ENCODE peak calls at places on chromosomes 4 and X, in seven cellular contexts. One of them, this sample, is unnamed.

GRCh38 chr4:2761035-2761923 is 5.1 kb upstream of the TNIP2 start:
- DNase-seq in brain microvascular endothelial cell: no peak
- DNase-seq in CD8-positive, alpha-beta T cell: no peak
- DNase-seq in hepatocyte: peak; percentile 80
- DNase-seq in OCI-LY7: no peak
- DNase-seq in lung: no peak
- DNase-seq in fibroblast of pulmonary artery: peak; percentile 27
- DNase-seq in this sample: no peak

GRCh38 chrX:118239471-118239870 is 106.4 kb upstream of the WDR44 start:
- DNase-seq in fibroblast of pulmonary artery: no peak
- DNase-seq in hepatocyte: no peak
- DNase-seq in brain microvascular endothelial cell: no peak
- DNase-seq in CD8-positive, alpha-beta T cell: no peak
- DNase-seq in OCI-LY7: no peak
- DNase-seq in lung: no peak
- DNase-seq in this sample: peak; percentile 81

GRCh38 chr4:37549003-37549402 is 137.2 kb downstream of the RELL1 start:
- DNase-seq in CD8-positive, alpha-beta T cell: no peak
- DNase-seq in OCI-LY7: no peak
- DNase-seq in brain microvascular endothelial cell: peak; percentile 97
- DNase-seq in hepatocyte: no peak
- DNase-seq in lung: no peak
- DNase-seq in fibroblast of pulmonary artery: peak; percentile 94
- DNase-seq in this sample: no peak

GRCh38 chrX:72023071-72023470 is 108.6 kb downstream of the RTL5 start:
- DNase-seq in OCI-LY7: no peak
- DNase-seq in fibroblast of pulmonary artery: no peak
- DNase-seq in CD8-positive, alpha-beta T cell: no peak
- DNase-seq in brain microvascular endothelial cell: no peak
- DNase-seq in lung: peak; percentile 14
- DNase-seq in hepatocyte: no peak
- DNase-seq in this sample: no peak

GRCh38 chr4:182370491-182370890 is 127.3 kb downstream of the TENM3 start:
- DNase-seq in OCI-LY7: no peak
- DNase-seq in brain microvascular endothelial cell: peak; percentile 41
- DNase-seq in lung: no peak
- DNase-seq in hepatocyte: no peak
- DNase-seq in CD8-positive, alpha-beta T cell: no peak
- DNase-seq in fibroblast of pulmonary artery: peak; percentile 53
- DNase-seq in this sample: no peak

GRCh38 chrX:151870603-151871002 is 42.1 kb upstream of the MAGEA4 start:
- DNase-seq in CD8-positive, alpha-beta T cell: no peak
- DNase-seq in hepatocyte: no peak
- DNase-seq in fibroblast of pulmonary artery: peak; percentile 87
- DNase-seq in lung: no peak
- DNase-seq in brain microvascular endothelial cell: peak; percentile 86
- DNase-seq in OCI-LY7: no peak
- DNase-seq in this sample: peak; percentile 69

GRCh38 chrX:148530464-148531077 is 30.2 kb downstream of the AFF2 start:
- DNase-seq in brain microvascular endothelial cell: peak; percentile 18
- DNase-seq in OCI-LY7: peak; percentile 55
- DNase-seq in fibroblast of pulmonary artery: peak; percentile 51
- DNase-seq in lung: no peak
- DNase-seq in CD8-positive, alpha-beta T cell: peak; percentile 15
- DNase-seq in hepatocyte: peak; percentile 29
- DNase-seq in this sample: peak; percentile 0

GRCh38 chrX:101219840-101220191 is 230 bp downstream of the DRP2 start:
- DNase-seq in CD8-positive, alpha-beta T cell: no peak
- DNase-seq in OCI-LY7: no peak
- DNase-seq in brain microvascular endothelial cell: peak; percentile 55
- DNase-seq in lung: no peak
- DNase-seq in fibroblast of pulmonary artery: peak; percentile 71
- DNase-seq in hepatocyte: peak; percentile 16
- DNase-seq in this sample: no peak

GRCh38 chr4:139256349-139256748 is 23.7 kb downstream of the MGARP start:
- DNase-seq in brain microvascular endothelial cell: no peak
- DNase-seq in CD8-positive, alpha-beta T cell: no peak
- DNase-seq in lung: no peak
- DNase-seq in OCI-LY7: no peak
- DNase-seq in hepatocyte: no peak
- DNase-seq in fibroblast of pulmonary artery: no peak
- DNase-seq in this sample: no peak

GRCh38 chrX:103730147-103730546 is 19.4 kb downstream of the TMEM31 start:
- DNase-seq in fibroblast of pulmonary artery: peak; percentile 43
- DNase-seq in hepatocyte: no peak
- DNase-seq in CD8-positive, alpha-beta T cell: no peak
- DNase-seq in lung: no peak
- DNase-seq in brain microvascular endothelial cell: no peak
- DNase-seq in OCI-LY7: peak; percentile 18
- DNase-seq in this sample: peak; percentile 5

GRCh38 chr4:173538148-173538902 is 8.3 kb upstream of the HAND2 start:
- DNase-seq in brain microvascular endothelial cell: no peak
- DNase-seq in fibroblast of pulmonary artery: no peak
- DNase-seq in hepatocyte: no peak
- DNase-seq in CD8-positive, alpha-beta T cell: no peak
- DNase-seq in OCI-LY7: no peak
- DNase-seq in lung: no peak
- DNase-seq in this sample: no peak

GRCh38 chr4:142697303-142697702 is 148.8 kb downstream of the INPP4B start:
- DNase-seq in CD8-positive, alpha-beta T cell: no peak
- DNase-seq in lung: no peak
- DNase-seq in OCI-LY7: no peak
- DNase-seq in hepatocyte: no peak
- DNase-seq in fibroblast of pulmonary artery: no peak
- DNase-seq in brain microvascular endothelial cell: no peak
- DNase-seq in this sample: no peak

GRCh38 chrX:26788402-26788998 is 572.5 kb downstream of the MAGEB5 start:
- DNase-seq in lung: no peak
- DNase-seq in CD8-positive, alpha-beta T cell: no peak
- DNase-seq in OCI-LY7: no peak
- DNase-seq in brain microvascular endothelial cell: peak; percentile 12
- DNase-seq in hepatocyte: no peak
- DNase-seq in fibroblast of pulmonary artery: no peak
- DNase-seq in this sample: no peak

GRCh38 chrX:86002076-86002896 is 45.1 kb downstream of the CHM start:
- DNase-seq in lung: no peak
- DNase-seq in fibroblast of pulmonary artery: peak; percentile 24
- DNase-seq in CD8-positive, alpha-beta T cell: peak; percentile 7
- DNase-seq in OCI-LY7: no peak
- DNase-seq in hepatocyte: peak; percentile 70
- DNase-seq in brain microvascular endothelial cell: peak; percentile 63
- DNase-seq in this sample: no peak

GRCh38 chrX:153423652-153424051 is 12.4 kb downstream of the ZFP92 start:
- DNase-seq in fibroblast of pulmonary artery: no peak
- DNase-seq in brain microvascular endothelial cell: no peak
- DNase-seq in CD8-positive, alpha-beta T cell: no peak
- DNase-seq in hepatocyte: peak; percentile 35
- DNase-seq in lung: peak; percentile 55
- DNase-seq in OCI-LY7: no peak
- DNase-seq in this sample: no peak

GRCh38 chrX:136291824-136292223 is 8.9 kb upstream of the ADGRG4 start:
- DNase-seq in OCI-LY7: no peak
- DNase-seq in lung: no peak
- DNase-seq in CD8-positive, alpha-beta T cell: no peak
- DNase-seq in fibroblast of pulmonary artery: no peak
- DNase-seq in hepatocyte: no peak
- DNase-seq in brain microvascular endothelial cell: no peak
- DNase-seq in this sample: no peak

GRCh38 chr4:16865897-16866283 is 32.6 kb downstream of the LDB2 start:
- DNase-seq in OCI-LY7: no peak
- DNase-seq in brain microvascular endothelial cell: no peak
- DNase-seq in lung: no peak
- DNase-seq in hepatocyte: no peak
- DNase-seq in CD8-positive, alpha-beta T cell: no peak
- DNase-seq in fibroblast of pulmonary artery: no peak
- DNase-seq in this sample: no peak

GRCh38 chr4:94446386-94446785 is 5.4 kb upstream of the PDLIM5 start:
- DNase-seq in lung: no peak
- DNase-seq in OCI-LY7: no peak
- DNase-seq in CD8-positive, alpha-beta T cell: no peak
- DNase-seq in fibroblast of pulmonary artery: peak; percentile 94
- DNase-seq in hepatocyte: no peak
- DNase-seq in brain microvascular endothelial cell: peak; percentile 86
- DNase-seq in this sample: peak; percentile 96

GRCh38 chr4:137981277-137981676 is 260.9 kb downstream of the SLC7A11 start:
- DNase-seq in brain microvascular endothelial cell: peak; percentile 40
- DNase-seq in OCI-LY7: no peak
- DNase-seq in fibroblast of pulmonary artery: peak; percentile 49
- DNase-seq in hepatocyte: no peak
- DNase-seq in lung: no peak
- DNase-seq in CD8-positive, alpha-beta T cell: no peak
- DNase-seq in this sample: peak; percentile 69

GRCh38 chr4:62135565-62136156 is 935.5 kb downstream of the ADGRL3 start:
- DNase-seq in OCI-LY7: no peak
- DNase-seq in hepatocyte: no peak
- DNase-seq in lung: no peak
- DNase-seq in fibroblast of pulmonary artery: peak; percentile 25
- DNase-seq in CD8-positive, alpha-beta T cell: no peak
- DNase-seq in brain microvascular endothelial cell: no peak
- DNase-seq in this sample: no peak

GRCh38 chrX:132216806-132217202 is 2.4 kb downstream of the RAP2C start:
- DNase-seq in OCI-LY7: no peak
- DNase-seq in lung: no peak
- DNase-seq in brain microvascular endothelial cell: no peak
- DNase-seq in CD8-positive, alpha-beta T cell: peak; percentile 22
- DNase-seq in hepatocyte: peak; percentile 17
- DNase-seq in fibroblast of pulmonary artery: no peak
- DNase-seq in this sample: peak; percentile 28

GRCh38 chr4:156182269-156182668 is 228.6 kb upstream of the CTSO start:
- DNase-seq in brain microvascular endothelial cell: no peak
- DNase-seq in hepatocyte: no peak
- DNase-seq in fibroblast of pulmonary artery: no peak
- DNase-seq in CD8-positive, alpha-beta T cell: no peak
- DNase-seq in lung: no peak
- DNase-seq in OCI-LY7: no peak
- DNase-seq in this sample: no peak

GRCh38 chr4:80361329-80361900 is 25.9 kb downstream of the CFAP299 start:
- DNase-seq in lung: no peak
- DNase-seq in CD8-positive, alpha-beta T cell: no peak
- DNase-seq in brain microvascular endothelial cell: no peak
- DNase-seq in OCI-LY7: peak; percentile 76
- DNase-seq in hepatocyte: peak; percentile 9
- DNase-seq in fibroblast of pulmonary artery: peak; percentile 47
- DNase-seq in this sample: no peak

DNA sequence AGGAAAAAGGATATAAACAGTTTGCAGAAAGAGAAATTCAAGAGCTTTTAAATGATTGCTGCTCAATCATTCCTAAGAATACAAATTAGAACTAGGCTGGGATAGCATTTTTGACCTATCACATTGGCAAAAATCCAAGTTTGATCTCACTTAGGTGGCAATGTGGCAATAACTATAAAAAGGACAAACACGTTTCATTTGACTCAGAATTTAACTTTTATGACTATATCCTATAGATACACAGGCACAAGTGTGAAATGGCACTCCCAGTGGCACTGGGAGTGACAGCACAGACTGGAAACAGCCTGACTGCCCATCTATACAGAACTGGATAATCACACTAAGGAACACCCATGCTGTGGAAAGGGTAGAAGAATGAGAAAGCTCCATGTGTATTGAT is 11.1 kb downstream of the CENPU start:
- DNase-seq in hepatocyte: no peak
- DNase-seq in OCI-LY7: no peak
- DNase-seq in CD8-positive, alpha-beta T cell: no peak
- DNase-seq in fibroblast of pulmonary artery: no peak
- DNase-seq in lung: no peak
- DNase-seq in brain microvascular endothelial cell: no peak
- DNase-seq in this sample: no peak
- TF ChIP-seq CTCF in hepatocyte: no peak
- TF ChIP-seq CTCF in OCI-LY7: peak; percentile 62
- TF ChIP-seq CTCF in CD8-positive, alpha-beta T cell: no peak
- TF ChIP-seq CTCF in fibroblast of pulmonary artery: peak; percentile 4
- TF ChIP-seq CTCF in lung: no peak
- TF ChIP-seq CTCF in brain microvascular endothelial cell: peak; percentile 35
- TF ChIP-seq CTCF in this sample: no peak

GRCh38 chr4:115780268-115780667 is 666.8 kb upstream of the NDST4 start:
- DNase-seq in CD8-positive, alpha-beta T cell: no peak
- DNase-seq in fibroblast of pulmonary artery: no peak
- DNase-seq in lung: no peak
- DNase-seq in OCI-LY7: no peak
- DNase-seq in brain microvascular endothelial cell: no peak
- DNase-seq in hepatocyte: no peak
- DNase-seq in this sample: no peak
- H3K4me3 ChIP-seq in CD8-positive, alpha-beta T cell: no peak overlapping the region
- H3K4me3 ChIP-seq in fibroblast of pulmonary artery: no peak overlapping the region
- H3K4me3 ChIP-seq in lung: no peak overlapping the region
- H3K4me3 ChIP-seq in OCI-LY7: no peak overlapping the region
- H3K4me3 ChIP-seq in brain microvascular endothelial cell: no peak overlapping the region
- H3K4me3 ChIP-seq in hepatocyte: no peak overlapping the region
- H3K4me3 ChIP-seq in this sample: no peak overlapping the region

DNA sequence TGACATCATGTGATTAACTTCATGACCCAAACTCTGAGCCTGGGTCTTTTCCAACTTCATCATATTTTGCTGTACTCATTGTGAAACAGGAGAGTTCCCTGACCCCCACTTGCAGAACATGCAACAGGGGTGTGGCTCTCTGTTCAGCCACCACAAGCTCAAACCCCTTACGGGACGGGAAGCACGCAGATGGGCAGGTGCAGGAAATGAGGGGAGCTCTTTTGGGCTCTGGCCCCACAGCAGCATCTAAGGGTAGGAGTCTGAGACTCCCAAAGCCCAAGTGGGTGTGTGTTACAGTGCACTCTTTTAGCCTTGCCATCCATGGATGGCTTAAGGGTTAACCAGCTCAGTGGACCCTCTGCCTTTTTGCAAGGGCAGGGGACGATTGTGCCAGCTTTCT is 599.5 kb upstream of the SMIM31 start:
- DNase-seq in hepatocyte: no peak
- DNase-seq in brain microvascular endothelial cell: no peak
- DNase-seq in CD8-positive, alpha-beta T cell: no peak
- DNase-seq in fibroblast of pulmonary artery: no peak
- DNase-seq in OCI-LY7: no peak
- DNase-seq in lung: no peak
- DNase-seq in this sample: no peak
- TF ChIP-seq CTCF in hepatocyte: no peak
- TF ChIP-seq CTCF in brain microvascular endothelial cell: no peak
- TF ChIP-seq CTCF in CD8-positive, alpha-beta T cell: no peak
- TF ChIP-seq CTCF in fibroblast of pulmonary artery: no peak
- TF ChIP-seq CTCF in OCI-LY7: no peak
- TF ChIP-seq CTCF in lung: no peak
- TF ChIP-seq CTCF in this sample: no peak

GRCh38 chr4:10092481-10093272 is 23.9 kb downstream of the WDR1 start:
- DNase-seq in OCI-LY7: no peak
- DNase-seq in hepatocyte: no peak
- DNase-seq in lung: no peak
- DNase-seq in fibroblast of pulmonary artery: peak; percentile 31
- DNase-seq in CD8-positive, alpha-beta T cell: no peak
- DNase-seq in brain microvascular endothelial cell: no peak
- DNase-seq in this sample: no peak

GRCh38 chr4:10093801-10094552 is 22.6 kb downstream of the WDR1 start:
- DNase-seq in CD8-positive, alpha-beta T cell: no peak
- DNase-seq in fibroblast of pulmonary artery: peak; percentile 97
- DNase-seq in brain microvascular endothelial cell: peak; percentile 96
- DNase-seq in OCI-LY7: no peak
- DNase-seq in hepatocyte: peak; percentile 71
- DNase-seq in lung: peak; percentile 53
- DNase-seq in this sample: peak; percentile 78

GRCh38 chr4:10091531-10092181 is 24.9 kb downstream of the WDR1 start:
- DNase-seq in OCI-LY7: no peak
- DNase-seq in brain microvascular endothelial cell: no peak
- DNase-seq in lung: no peak
- DNase-seq in fibroblast of pulmonary artery: no peak
- DNase-seq in hepatocyte: no peak
- DNase-seq in CD8-positive, alpha-beta T cell: no peak
- DNase-seq in this sample: no peak

GRCh38 chr4:10094841-10095240 is 21.8 kb downstream of the WDR1 start:
- DNase-seq in CD8-positive, alpha-beta T cell: no peak
- DNase-seq in fibroblast of pulmonary artery: no peak
- DNase-seq in lung: no peak
- DNase-seq in hepatocyte: no peak
- DNase-seq in brain microvascular endothelial cell: no peak
- DNase-seq in OCI-LY7: no peak
- DNase-seq in this sample: no peak

GRCh38 chr4:10093273-10093621 is 23.4 kb downstream of the WDR1 start:
- DNase-seq in OCI-LY7: no peak
- DNase-seq in hepatocyte: no peak
- DNase-seq in fibroblast of pulmonary artery: no peak
- DNase-seq in lung: no peak
- DNase-seq in brain microvascular endothelial cell: no peak
- DNase-seq in CD8-positive, alpha-beta T cell: no peak
- DNase-seq in this sample: no peak
- H3K4me3 ChIP-seq in OCI-LY7: no peak overlapping the region
- H3K4me3 ChIP-seq in hepatocyte: no peak overlapping the region
- H3K4me3 ChIP-seq in fibroblast of pulmonary artery: no peak overlapping the region
- H3K4me3 ChIP-seq in lung: no peak overlapping the region
- H3K4me3 ChIP-seq in brain microvascular endothelial cell: no peak overlapping the region
- H3K4me3 ChIP-seq in CD8-positive, alpha-beta T cell: no peak overlapping the region
- H3K4me3 ChIP-seq in this sample: no peak overlapping the region

This sample was measured in foreskin fibroblast.